ENCODE peak calls at places on chromosomes 13 and 19, in seven cellular contexts. T is HCT116, W is H1, V is PC-3, S is neural progenitor cell, N is SK-N-SH, E is fibroblast of lung. H is an unnamed sample. For H3K4me1, the result is how much of the 10 kb centered on the place peaks cover.

GRCh38 chr13:113968463-113969310 is 5.2 kb downstream of the C13orf46 start:
- DNase-seq in S (no peak), E (no peak), N (no peak), T (no peak), V (no peak), W (no peak), H (no peak)

GRCh38 chr13:28544026-28544425 is 49.1 kb upstream of the FLT1 start:
- DNase-seq in S (no peak), N (no peak), T (no peak), W (no peak), E (no peak), V (no peak), H (no peak)

GRCh38 chr19:3455393-3455955 is 24.9 kb downstream of the SMIM24 start:
- DNase-seq in E (no peak), T (no peak), N (peak), S (no peak), W (no peak), V (no peak), H (no peak)

GRCh38 chr13:42876810-42877550 is 95.6 kb downstream of the FAM216B start:
- DNase-seq in E (peak), W (no peak), S (no peak), N (no peak), V (peak), T (no peak), H (no peak)

GRCh38 chr13:40028446-40028845 is 373.0 kb downstream of the COG6 start:
- DNase-seq in W (no peak), V (no peak), E (no peak), T (no peak), N (no peak), S (no peak), H (no peak)

GRCh38 chr13:73544175-73544574 is 485.4 kb downstream of the KLF5 start:
- DNase-seq in E (no peak), S (no peak), T (no peak), N (no peak), W (no peak), V (peak), H (no peak)

GRCh38 chr19:14048439-14049153 is 13.3 kb downstream of the PALM3 start:
- DNase-seq in E (peak), V (peak), W (peak), S (peak), N (peak), T (no peak), H (peak)

GRCh38 chr13:64075543-64076271 is 2660.1 kb upstream of the PCDH20 start:
- DNase-seq in N (no peak), S (no peak), V (no peak), W (no peak), E (no peak), T (no peak), H (no peak)

GRCh38 chr13:50457430-50458393 is 385.8 kb downstream of the DLEU7 start:
- DNase-seq in N (no peak), S (no peak), T (no peak), V (no peak), E (no peak), W (no peak), H (no peak)

GRCh38 chr19:15397782-15398181 is 18.2 kb upstream of the AKAP8 start:
- DNase-seq in S (no peak), E (no peak), V (no peak), T (no peak), W (no peak), N (no peak), H (no peak)

GRCh38 chr19:47005164-47005641 is 14.4 kb upstream of the NPAS1 start:
- DNase-seq in S (no peak), T (no peak), N (no peak), E (no peak), V (no peak), W (no peak), H (peak)

GRCh38 chr13:24618219-24618955 is 61.8 kb upstream of the ATP12A start:
- DNase-seq in S (no peak), V (no peak), N (no peak), W (no peak), T (no peak), E (peak), H (no peak)

GRCh38 chr13:77388944-77389616 is 62.2 kb upstream of the MYCBP2 start:
- DNase-seq in N (no peak), T (no peak), S (no peak), W (no peak), E (no peak), V (no peak), H (no peak)

GRCh38 chr19:5436101-5436947 is 18.9 kb upstream of the ZNRF4 start:
- DNase-seq in T (no peak), E (peak), V (peak), S (peak), N (peak), W (peak), H (peak)

GRCh38 chr19:46915386-46915785 is 54.6 kb downstream of the ARHGAP35 start:
- DNase-seq in W (no peak), E (no peak), N (no peak), S (no peak), V (no peak), T (no peak), H (no peak)

GRCh38 chr13:92224052-92224821 is 825.8 kb downstream of the GPC5 start:
- DNase-seq in W (no peak), V (no peak), S (no peak), T (no peak), E (peak), N (no peak), H (no peak)

GRCh38 chr19:8158411-8159074 is 9.2 kb upstream of the FBN3 start:
- DNase-seq in T (peak), N (peak), V (peak), E (peak), S (peak), W (no peak), H (peak)

GRCh38 chr13:53885997-53886396 is 857.4 kb downstream of the OLFM4 start:
- DNase-seq in S (no peak), N (no peak), W (no peak), T (no peak), V (no peak), E (no peak), H (no peak)

GRCh38 chr19:56222901-56223300 is 20.8 kb downstream of the ZSCAN5C start:
- DNase-seq in V (no peak), W (no peak), T (no peak), S (no peak), N (no peak), E (no peak), H (no peak)

GRCh38 chr19:6587093-6587820 is 3.7 kb downstream of the CD70 start:
- DNase-seq in N (no peak), S (peak), T (no peak), E (no peak), W (peak), V (no peak), H (peak)

GRCh38 chr13:29849071-29849541 is 1.3 kb downstream of the UBL3 start:
- DNase-seq in N (peak), S (peak), V (peak), W (no peak), T (no peak), E (peak), H (peak)
- H3K4me1 ChIP-seq in N (under half), S (under half), V (under half), W (under half), T (under half), E (under half), H (under half)

DNA sequence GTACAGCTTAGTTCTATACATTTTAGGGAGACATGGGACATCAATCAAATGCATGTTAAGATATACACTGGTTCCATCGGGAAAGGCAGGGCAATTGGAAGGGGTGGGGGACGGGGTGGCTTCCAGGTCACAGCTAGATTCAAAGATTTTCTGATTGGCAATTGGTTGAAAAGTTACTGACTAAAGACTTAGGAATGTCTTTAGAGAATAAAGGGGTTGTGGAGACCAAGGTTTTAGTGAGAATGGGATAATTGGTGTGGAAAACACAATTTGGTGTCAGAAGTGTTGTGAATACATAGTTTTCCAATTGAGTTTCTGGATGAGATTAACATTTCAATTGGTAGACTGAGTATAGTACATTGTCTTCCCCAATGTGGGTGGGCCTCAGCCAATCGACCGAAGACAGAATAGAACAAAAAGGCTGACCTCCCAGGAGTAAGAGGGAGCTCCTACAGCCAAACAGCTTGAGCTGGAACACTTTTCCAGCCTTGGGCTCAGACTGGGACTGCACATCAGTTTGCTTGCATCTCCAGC is 988 bp upstream of the CCDC169 start:
- DNase-seq in S (peak), E (no peak), W (peak), N (no peak), T (no peak), V (no peak), H (peak)
- H3K4me2 ChIP-seq in S (peak), E (peak), W (peak), N (peak), T (no peak), V (peak), H (peak)

DNA sequence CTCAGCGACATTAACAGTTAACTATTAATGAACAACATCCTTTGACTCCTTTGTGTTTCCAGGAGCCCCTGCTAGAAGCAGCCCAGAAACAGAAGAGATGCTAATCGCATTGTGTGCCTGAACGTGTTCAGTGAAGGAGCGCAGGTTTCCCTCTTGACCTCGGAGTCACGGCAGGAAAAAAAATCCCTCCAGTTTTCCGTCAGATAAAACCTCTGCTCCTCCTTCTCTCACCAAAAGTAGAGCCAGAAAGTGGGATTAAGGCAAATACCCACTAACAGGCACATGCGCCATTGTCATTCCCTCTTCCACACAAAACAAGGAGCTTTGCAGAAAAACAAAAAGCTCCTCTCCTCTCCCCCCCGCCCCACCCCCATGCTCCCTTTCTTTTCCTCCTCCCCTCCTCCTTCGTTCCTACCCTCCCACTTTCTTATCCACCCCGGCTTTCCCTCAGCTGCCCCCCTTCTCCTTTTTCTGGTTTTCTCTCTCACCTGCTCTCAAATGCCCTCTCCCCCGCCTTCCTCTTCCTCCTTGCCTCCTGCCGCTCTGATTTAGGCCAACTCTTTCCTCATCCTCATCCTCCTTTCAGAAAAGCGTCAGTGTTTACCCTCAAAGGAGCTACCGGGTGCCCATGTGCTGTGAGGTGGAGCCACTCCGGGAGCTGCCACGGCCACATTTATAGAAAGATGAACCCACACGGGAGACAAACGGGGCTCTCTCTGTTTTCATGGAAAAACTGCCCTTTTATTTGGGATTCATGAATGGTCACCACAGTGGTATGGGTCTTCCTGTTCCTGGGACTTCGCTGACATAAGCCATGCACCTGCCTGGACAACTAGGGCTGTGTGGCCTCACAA is 224.5 kb downstream of the ZIC5 start:
- DNase-seq in E (no peak), N (no peak), W (peak), T (no peak), S (peak), V (no peak), H (peak)
- H2AFZ ChIP-seq in E (no peak), N (no peak), W (peak), T (no peak), S (no peak), V (no peak), H (peak)

GRCh38 chr19:790971-791604 is 6.2 kb upstream of the PTBP1 start:
- DNase-seq in T (no peak), S (no peak), N (no peak), V (no peak), E (no peak), W (no peak), H (no peak)
- H3K4me1 ChIP-seq in T (under half), S (under half), N (under half), V (under half), E (under half), W (under half), H (under half)

H was measured in GM23338.